ENCODE peak calls at places on chromosomes 12 and 14, in seven cellular contexts. D, X, S, W, B, K and M are unnamed samples.

GRCh38 chr14:55711171-55711811 is 131.3 kb downstream of the KTN1 start:
- DNase-seq in D (no peak), X (no peak), S (no peak), W (no peak), B (peak), K (no peak), M (no peak)

GRCh38 chr12:124790650-124791400 is 72.8 kb downstream of the SCARB1 start:
- DNase-seq in D (no peak), X (peak), S (no peak), W (no peak), B (no peak), K (peak), M (no peak)

GRCh38 chr12:99146185-99146584 is 501.1 kb downstream of the APAF1 start:
- DNase-seq in D (no peak), X (no peak), S (no peak), W (no peak), B (no peak), K (no peak), M (no peak)

GRCh38 chr12:75656650-75657049 is 145.2 kb upstream of the KRR1 start:
- DNase-seq in D (no peak), X (no peak), S (no peak), W (no peak), B (peak), K (no peak), M (no peak)

GRCh38 chr14:70416322-70416716 is 571 bp downstream of the SYNJ2BP start:
- DNase-seq in D (no peak), X (no peak), S (no peak), W (peak), B (peak), K (no peak), M (no peak)

GRCh38 chr14:97388408-97388807 is 591.2 kb downstream of the VRK1 start:
- DNase-seq in D (no peak), X (no peak), S (no peak), W (no peak), B (no peak), K (no peak), M (no peak)

GRCh38 chr14:105503918-105504692 is 13.1 kb downstream of the TEDC1 start:
- DNase-seq in D (no peak), X (no peak), S (peak), W (no peak), B (no peak), K (no peak), M (no peak)

GRCh38 chr12:108606492-108606891 is 8.6 kb upstream of the TMEM119 start:
- DNase-seq in D (no peak), X (no peak), S (no peak), W (no peak), B (no peak), K (no peak), M (no peak)

GRCh38 chr12:70393787-70394519 is 27.9 kb downstream of the KCNMB4 start:
- DNase-seq in D (no peak), X (no peak), S (no peak), W (no peak), B (peak), K (no peak), M (no peak)

GRCh38 chr14:31568671-31569070 is 7.5 kb downstream of the NUBPL start:
- DNase-seq in D (no peak), X (no peak), S (no peak), W (no peak), B (peak), K (no peak), M (no peak)

GRCh38 chr12:20508962-20509361 is 140.6 kb downstream of the PDE3A start:
- DNase-seq in D (no peak), X (no peak), S (no peak), W (no peak), B (no peak), K (no peak), M (no peak)

GRCh38 chr12:89227774-89228173 is 124.5 kb downstream of the DUSP6 start:
- DNase-seq in D (no peak), X (no peak), S (no peak), W (no peak), B (no peak), K (no peak), M (no peak)

GRCh38 chr12:16385779-16386646 is 38.6 kb downstream of the MGST1 start:
- DNase-seq in D (peak), X (peak), S (no peak), W (peak), B (peak), K (peak), M (no peak)

GRCh38 chr12:131865196-131865875 is 29.1 kb upstream of the ULK1 start:
- DNase-seq in D (no peak), X (no peak), S (peak), W (no peak), B (peak), K (no peak), M (no peak)

GRCh38 chr12:122975790-122976647 is 975 bp downstream of the OGFOD2 start:
- DNase-seq in D (no peak), X (no peak), S (no peak), W (no peak), B (no peak), K (no peak), M (no peak)

GRCh38 chr12:84661732-84662326 is 250.8 kb downstream of the SLC6A15 start:
- DNase-seq in D (no peak), X (no peak), S (no peak), W (no peak), B (peak), K (no peak), M (no peak)

GRCh38 chr12:57632369-57632897 is 568 bp downstream of the B4GALNT1 start:
- DNase-seq in D (peak), X (peak), S (peak), W (no peak), B (no peak), K (no peak), M (no peak)

GRCh38 chr12:129885287-129885686 is 18.5 kb downstream of the TMEM132D start:
- DNase-seq in D (no peak), X (no peak), S (no peak), W (no peak), B (no peak), K (no peak), M (no peak)

GRCh38 chr12:57272337-57273151 is 21.6 kb upstream of the STAC3 start:
- DNase-seq in D (no peak), X (no peak), S (no peak), W (no peak), B (peak), K (no peak), M (no peak)

GRCh38 chr12:77108707-77109106 is 43.3 kb upstream of the E2F7 start:
- DNase-seq in D (no peak), X (no peak), S (no peak), W (no peak), B (peak), K (no peak), M (no peak)

GRCh38 chr12:52971701-52972329 is 22.9 kb downstream of the KRT18 start:
- DNase-seq in D (no peak), X (no peak), S (no peak), W (no peak), B (peak), K (no peak), M (no peak)

GRCh38 chr14:51880810-51881580 is 20.6 kb downstream of the GNG2 start:
- DNase-seq in D (no peak), X (no peak), S (no peak), W (no peak), B (peak), K (no peak), M (no peak)

GRCh38 chr14:68873379-68873778 is 80.5 kb upstream of the ZFP36L1 start:
- DNase-seq in D (no peak), X (no peak), S (no peak), W (no peak), B (no peak), K (no peak), M (no peak)

GRCh38 chr14:53957739-53958138 is 1.1 kb upstream of the BMP4 start:
- DNase-seq in D (no peak), X (no peak), S (no peak), W (no peak), B (no peak), K (no peak), M (no peak)

GRCh38 chr14:103848720-103849077 is 1.3 kb upstream of the PPP1R13B start:
- DNase-seq in D (no peak), X (no peak), S (no peak), W (no peak), B (no peak), K (no peak), M (no peak)

GRCh38 chr12:6961278-6961694 is 9.2 kb downstream of the PHB2 start:
- DNase-seq in D (no peak), X (no peak), S (no peak), W (no peak), B (no peak), K (no peak), M (no peak)

GRCh38 chr12:69556383-69556782 is 28.9 kb upstream of the CCT2 start:
- DNase-seq in D (no peak), X (no peak), S (no peak), W (no peak), B (no peak), K (no peak), M (no peak)

GRCh38 chr12:81558031-81558430 is 201.1 kb downstream of the PPFIA2 start:
- DNase-seq in D (no peak), X (no peak), S (no peak), W (no peak), B (peak), K (no peak), M (no peak)

GRCh38 chr12:124545508-124546418 is 21.6 kb downstream of the NCOR2 start:
- DNase-seq in D (no peak), X (no peak), S (peak), W (no peak), B (peak), K (no peak), M (no peak)

GRCh38 chr14:91142214-91142668 is 28.4 kb downstream of the DGLUCY start:
- DNase-seq in D (no peak), X (no peak), S (no peak), W (no peak), B (no peak), K (no peak), M (no peak)

GRCh38 chr12:69405466-69405865 is 45.9 kb downstream of the YEATS4 start:
- DNase-seq in D (no peak), X (no peak), S (peak), W (no peak), B (peak), K (no peak), M (no peak)

GRCh38 chr14:93023039-93023438 is 92.7 kb downstream of the ITPK1 start:
- DNase-seq in D (no peak), X (no peak), S (no peak), W (peak), B (no peak), K (peak), M (no peak)

GRCh38 chr14:79334272-79334671 is 877.0 kb downstream of the DIO2 start:
- DNase-seq in D (peak), X (no peak), S (no peak), W (no peak), B (no peak), K (no peak), M (no peak)